ENCODE peak calls at places on chromosomes 11 and 22, in five cellular contexts. L, P, Y, M and N are unnamed samples.

GRCh38 chr11:94132152-94132558 is 3.5 kb downstream of the PANX1 start:
- DNase-seq in L (no peak), P (no peak), Y (no peak), M (no peak), N (no peak)

GRCh38 chr22:38187413-38188212 is 6.0 kb upstream of the PLA2G6 start:
- DNase-seq in L (no peak), P (no peak), Y (no peak), M (no peak), N (no peak)

GRCh38 chr11:8019671-8020597 is 32.8 kb downstream of the EIF3F start:
- DNase-seq in L (peak; percentile 40), P (no peak), Y (peak; percentile 78), M (no peak), N (no peak)

GRCh38 chr11:57680552-57680874 is 12.6 kb downstream of the ZDHHC5 start:
- DNase-seq in L (no peak), P (no peak), Y (no peak), M (no peak), N (no peak)

GRCh38 chr11:80346660-80347059 is 905.8 kb upstream of the TENM4 start:
- DNase-seq in L (no peak), P (peak; percentile 3), Y (no peak), M (no peak), N (no peak)

GRCh38 chr11:108235633-108236032 is 12.8 kb downstream of the ATM start:
- DNase-seq in L (no peak), P (no peak), Y (no peak), M (no peak), N (no peak)

GRCh38 chr22:45334068-45334467 is 24.3 kb downstream of the FAM118A start:
- DNase-seq in L (no peak), P (no peak), Y (no peak), M (no peak), N (no peak)

GRCh38 chr11:43021466-43021865 is 290.3 kb upstream of the API5 start:
- DNase-seq in L (no peak), P (peak; percentile 42), Y (no peak), M (no peak), N (peak; percentile 14)

GRCh38 chr22:20312396-20313191 is 7.3 kb downstream of the DGCR6L start:
- DNase-seq in L (no peak), P (no peak), Y (peak; percentile 57), M (no peak), N (no peak)

GRCh38 chr11:126423154-126423553 is 67.7 kb downstream of the ST3GAL4 start:
- DNase-seq in L (no peak), P (no peak), Y (no peak), M (no peak), N (no peak)

GRCh38 chr22:50169774-50170341 is 673 bp upstream of the PANX2 start:
- DNase-seq in L (no peak), P (peak; percentile 62), Y (peak; percentile 86), M (peak; percentile 53), N (peak; percentile 76)

GRCh38 chr11:120183701-120184141 is 27.1 kb upstream of the OAF start:
- DNase-seq in L (no peak), P (no peak), Y (no peak), M (no peak), N (no peak)